ENCODE peak calls at places on chromosomes 2 and 18, in six cellular contexts. One of them, this sample, is unnamed.

GRCh38 chr2:154697422-154698237 is 865 bp upstream of the KCNJ3 start:
- DNase-seq in GM12865: no peak
- DNase-seq in uterus: no peak
- DNase-seq in WERI-Rb-1: peak
- DNase-seq in adrenal gland: no peak
- DNase-seq in fibroblast of pulmonary artery: no peak
- DNase-seq in this sample: peak

GRCh38 chr18:78995740-78996395 is 16.2 kb downstream of the SALL3 start:
- DNase-seq in WERI-Rb-1: no peak
- DNase-seq in adrenal gland: no peak
- DNase-seq in GM12865: no peak
- DNase-seq in uterus: no peak
- DNase-seq in fibroblast of pulmonary artery: no peak
- DNase-seq in this sample: no peak

GRCh38 chr2:111227716-111228141 is 107.0 kb downstream of the BCL2L11 start:
- DNase-seq in WERI-Rb-1: no peak
- DNase-seq in uterus: no peak
- DNase-seq in adrenal gland: no peak
- DNase-seq in GM12865: no peak
- DNase-seq in fibroblast of pulmonary artery: peak
- DNase-seq in this sample: no peak

GRCh38 chr2:168819829-168820489 is 17.5 kb downstream of the NOSTRIN start:
- DNase-seq in WERI-Rb-1: no peak
- DNase-seq in fibroblast of pulmonary artery: no peak
- DNase-seq in adrenal gland: no peak
- DNase-seq in GM12865: no peak
- DNase-seq in uterus: no peak
- DNase-seq in this sample: no peak

GRCh38 chr2:74286725-74287124 is 56.5 kb downstream of the SLC4A5 start:
- DNase-seq in fibroblast of pulmonary artery: no peak
- DNase-seq in GM12865: peak
- DNase-seq in WERI-Rb-1: no peak
- DNase-seq in adrenal gland: no peak
- DNase-seq in uterus: no peak
- DNase-seq in this sample: no peak

GRCh38 chr2:173598525-173598924 is 243.9 kb downstream of the CDCA7 start:
- DNase-seq in GM12865: no peak
- DNase-seq in fibroblast of pulmonary artery: no peak
- DNase-seq in WERI-Rb-1: no peak
- DNase-seq in adrenal gland: no peak
- DNase-seq in uterus: no peak
- DNase-seq in this sample: no peak

GRCh38 chr18:46755315-46756171 is 1.3 kb downstream of the ST8SIA5 start:
- DNase-seq in fibroblast of pulmonary artery: no peak
- DNase-seq in GM12865: no peak
- DNase-seq in WERI-Rb-1: no peak
- DNase-seq in uterus: no peak
- DNase-seq in adrenal gland: peak
- DNase-seq in this sample: no peak

GRCh38 chr2:109386004-109386695 is 227.6 kb downstream of the SEPTIN10 start:
- DNase-seq in adrenal gland: no peak
- DNase-seq in fibroblast of pulmonary artery: no peak
- DNase-seq in WERI-Rb-1: peak
- DNase-seq in uterus: no peak
- DNase-seq in GM12865: no peak
- DNase-seq in this sample: no peak

GRCh38 chr18:13216092-13216582 is 2.4 kb upstream of the LDLRAD4 start:
- DNase-seq in WERI-Rb-1: peak
- DNase-seq in GM12865: peak
- DNase-seq in uterus: peak
- DNase-seq in adrenal gland: peak
- DNase-seq in fibroblast of pulmonary artery: peak
- DNase-seq in this sample: peak

GRCh38 chr18:61635901-61636528 is 256.8 kb downstream of the RNF152 start:
- DNase-seq in adrenal gland: peak
- DNase-seq in GM12865: peak
- DNase-seq in fibroblast of pulmonary artery: peak
- DNase-seq in WERI-Rb-1: peak
- DNase-seq in uterus: peak
- DNase-seq in this sample: peak

GRCh38 chr2:199810422-199811250 is 40.4 kb downstream of the FTCDNL1 start:
- DNase-seq in WERI-Rb-1: no peak
- DNase-seq in adrenal gland: no peak
- DNase-seq in uterus: no peak
- DNase-seq in fibroblast of pulmonary artery: no peak
- DNase-seq in GM12865: no peak
- DNase-seq in this sample: no peak

GRCh38 chr2:18440141-18440605 is 120.3 kb downstream of the RDH14 start:
- DNase-seq in GM12865: no peak
- DNase-seq in fibroblast of pulmonary artery: peak
- DNase-seq in uterus: peak
- DNase-seq in WERI-Rb-1: no peak
- DNase-seq in adrenal gland: peak
- DNase-seq in this sample: no peak

GRCh38 chr2:230650585-230651137 is 62.0 kb upstream of the CAB39 start:
- DNase-seq in GM12865: peak
- DNase-seq in fibroblast of pulmonary artery: no peak
- DNase-seq in WERI-Rb-1: no peak
- DNase-seq in adrenal gland: no peak
- DNase-seq in uterus: no peak
- DNase-seq in this sample: peak

GRCh38 chr2:189613077-189613636 is 32.6 kb upstream of the SLC40A1 start:
- DNase-seq in uterus: peak
- DNase-seq in fibroblast of pulmonary artery: peak
- DNase-seq in adrenal gland: peak
- DNase-seq in GM12865: no peak
- DNase-seq in WERI-Rb-1: no peak
- DNase-seq in this sample: no peak

GRCh38 chr18:48885951-48886400 is 64.8 kb downstream of the SMAD7 start:
- DNase-seq in uterus: no peak
- DNase-seq in GM12865: no peak
- DNase-seq in WERI-Rb-1: no peak
- DNase-seq in adrenal gland: no peak
- DNase-seq in fibroblast of pulmonary artery: no peak
- DNase-seq in this sample: no peak

GRCh38 chr2:27027211-27027651 is 5.5 kb upstream of the TMEM214 start:
- DNase-seq in uterus: no peak
- DNase-seq in fibroblast of pulmonary artery: no peak
- DNase-seq in GM12865: no peak
- DNase-seq in adrenal gland: no peak
- DNase-seq in WERI-Rb-1: no peak
- DNase-seq in this sample: no peak

GRCh38 chr2:27033253-27033852 is 588 bp downstream of the TMEM214 start:
- DNase-seq in fibroblast of pulmonary artery: no peak
- DNase-seq in uterus: no peak
- DNase-seq in adrenal gland: no peak
- DNase-seq in WERI-Rb-1: no peak
- DNase-seq in GM12865: no peak
- DNase-seq in this sample: no peak

GRCh38 chr2:27029051-27029450 is 3.7 kb upstream of the TMEM214 start:
- DNase-seq in uterus: no peak
- DNase-seq in adrenal gland: no peak
- DNase-seq in WERI-Rb-1: no peak
- DNase-seq in fibroblast of pulmonary artery: no peak
- DNase-seq in GM12865: no peak
- DNase-seq in this sample: no peak

GRCh38 chr2:27038012-27038411 is 5.2 kb downstream of the TMEM214 start:
- DNase-seq in WERI-Rb-1: no peak
- DNase-seq in adrenal gland: no peak
- DNase-seq in GM12865: no peak
- DNase-seq in fibroblast of pulmonary artery: no peak
- DNase-seq in uterus: no peak
- DNase-seq in this sample: no peak

GRCh38 chr2:27032495-27033252 is at the start of gene TMEM214:
- DNase-seq in adrenal gland: peak
- DNase-seq in WERI-Rb-1: peak
- DNase-seq in uterus: peak
- DNase-seq in GM12865: peak
- DNase-seq in fibroblast of pulmonary artery: peak
- DNase-seq in this sample: peak
- TF ChIP-seq CTCF in adrenal gland: no peak
- TF ChIP-seq CTCF in WERI-Rb-1: peak
- TF ChIP-seq CTCF in uterus: no peak
- TF ChIP-seq CTCF in GM12865: peak
- TF ChIP-seq CTCF in fibroblast of pulmonary artery: no peak
- TF ChIP-seq CTCF in this sample: peak

GRCh38 chr2:239928457-239929350 is 96.4 kb downstream of the NDUFA10 start:
- DNase-seq in fibroblast of pulmonary artery: no peak
- DNase-seq in adrenal gland: peak
- DNase-seq in GM12865: no peak
- DNase-seq in uterus: peak
- DNase-seq in WERI-Rb-1: peak
- DNase-seq in this sample: no peak
- TF ChIP-seq CTCF in fibroblast of pulmonary artery: no peak
- TF ChIP-seq CTCF in adrenal gland: no peak
- TF ChIP-seq CTCF in GM12865: no peak
- TF ChIP-seq CTCF in uterus: no peak
- TF ChIP-seq CTCF in WERI-Rb-1: peak
- TF ChIP-seq CTCF in this sample: no peak

GRCh38 chr18:7349181-7349837 is 118.4 kb downstream of the LRRC30 start:
- DNase-seq in fibroblast of pulmonary artery: peak
- DNase-seq in GM12865: no peak
- DNase-seq in uterus: no peak
- DNase-seq in WERI-Rb-1: no peak
- DNase-seq in adrenal gland: no peak
- DNase-seq in this sample: no peak
- TF ChIP-seq CTCF in fibroblast of pulmonary artery: no peak
- TF ChIP-seq CTCF in GM12865: no peak
- TF ChIP-seq CTCF in uterus: no peak
- TF ChIP-seq CTCF in WERI-Rb-1: no peak
- TF ChIP-seq CTCF in adrenal gland: no peak
- TF ChIP-seq CTCF in this sample: no peak

GRCh38 chr2:240916571-240917008 is 10.5 kb downstream of the CROCC2 start:
- DNase-seq in adrenal gland: no peak
- DNase-seq in GM12865: no peak
- DNase-seq in fibroblast of pulmonary artery: peak
- DNase-seq in uterus: peak
- DNase-seq in WERI-Rb-1: no peak
- DNase-seq in this sample: peak

GRCh38 chr2:240913810-240914644 is 7.9 kb downstream of the CROCC2 start:
- DNase-seq in WERI-Rb-1: peak
- DNase-seq in GM12865: peak
- DNase-seq in uterus: peak
- DNase-seq in fibroblast of pulmonary artery: peak
- DNase-seq in adrenal gland: peak
- DNase-seq in this sample: peak

GRCh38 chr2:240912878-240913809 is 7.0 kb downstream of the CROCC2 start:
- DNase-seq in fibroblast of pulmonary artery: peak
- DNase-seq in adrenal gland: no peak
- DNase-seq in uterus: no peak
- DNase-seq in GM12865: no peak
- DNase-seq in WERI-Rb-1: no peak
- DNase-seq in this sample: no peak

GRCh38 chr2:240915526-240916335 is 9.6 kb downstream of the CROCC2 start:
- DNase-seq in fibroblast of pulmonary artery: no peak
- DNase-seq in adrenal gland: no peak
- DNase-seq in WERI-Rb-1: no peak
- DNase-seq in GM12865: no peak
- DNase-seq in uterus: no peak
- DNase-seq in this sample: peak

DNA sequence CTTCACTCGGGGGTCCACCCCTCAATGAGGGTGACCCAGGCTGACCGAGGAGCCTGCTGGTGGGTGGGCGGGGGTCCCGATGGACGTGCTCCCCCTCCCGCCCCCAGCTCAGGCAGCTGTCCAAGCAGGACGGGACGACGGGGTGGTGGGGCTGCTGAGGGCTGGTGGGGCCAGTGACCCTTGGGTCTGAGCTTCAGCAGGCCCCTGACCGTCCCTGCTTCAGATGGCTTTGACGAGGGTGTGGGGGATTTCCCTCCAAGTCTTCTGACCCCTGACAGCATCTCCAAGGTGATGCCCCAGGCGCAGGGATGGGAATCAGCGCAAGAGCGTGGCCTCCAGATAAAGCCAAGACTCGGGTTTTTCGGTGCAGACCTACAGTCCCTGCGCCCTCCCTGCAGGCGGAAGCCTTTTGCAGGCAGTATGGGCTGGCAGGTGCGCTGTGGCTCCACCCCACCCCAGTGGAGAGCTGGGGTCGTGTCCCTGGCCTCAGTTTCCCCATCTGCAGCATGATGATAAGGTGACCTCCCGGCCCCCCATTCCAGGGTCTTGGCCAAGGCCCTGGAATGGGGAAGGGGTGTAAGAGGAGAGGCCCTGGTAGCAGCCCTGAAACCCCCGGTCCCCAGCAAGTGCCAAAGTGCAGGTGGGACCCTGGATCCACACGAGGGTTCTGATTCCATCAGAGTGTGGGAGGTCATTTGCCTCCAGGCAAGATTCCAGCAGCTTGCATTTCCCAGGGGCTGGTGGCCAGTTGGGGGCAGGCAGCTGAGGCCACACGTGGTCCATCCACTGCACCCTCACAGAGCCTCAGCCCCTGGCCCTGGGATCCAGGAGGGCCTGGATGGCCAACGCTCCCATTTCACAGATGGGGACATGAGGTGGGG is 8.7 kb downstream of the CROCC2 start:
- DNase-seq in uterus: no peak
- DNase-seq in GM12865: no peak
- DNase-seq in WERI-Rb-1: no peak
- DNase-seq in adrenal gland: no peak
- DNase-seq in fibroblast of pulmonary artery: no peak
- DNase-seq in this sample: no peak
- TF ChIP-seq CTCF in uterus: no peak
- TF ChIP-seq CTCF in GM12865: no peak
- TF ChIP-seq CTCF in WERI-Rb-1: no peak
- TF ChIP-seq CTCF in adrenal gland: peak
- TF ChIP-seq CTCF in fibroblast of pulmonary artery: no peak
- TF ChIP-seq CTCF in this sample: peak